ENCODE peak calls at places on chromosomes 4 and X, in five cellular contexts. L, C, Q, F and K are unnamed samples.

GRCh38 chrX:10085223-10085622 is 71.6 kb upstream of the CLCN4 start:
- DNase-seq in L (no peak), C (no peak), Q (no peak), F (no peak), K (peak)

GRCh38 chr4:18342847-18343246 is 321.3 kb upstream of the LCORL start:
- DNase-seq in L (no peak), C (no peak), Q (no peak), F (no peak), K (no peak)

GRCh38 chr4:157447195-157447594 is 226.7 kb downstream of the GRIA2 start:
- DNase-seq in L (no peak), C (no peak), Q (no peak), F (no peak), K (no peak)

GRCh38 chr4:166527500-166527899 is 654.5 kb downstream of the TLL1 start:
- DNase-seq in L (no peak), C (no peak), Q (no peak), F (no peak), K (no peak)

GRCh38 chr4:101599620-101600019 is 190.9 kb upstream of the BANK1 start:
- DNase-seq in L (no peak), C (no peak), Q (no peak), F (no peak), K (no peak)

GRCh38 chr4:146132445-146132844 is 43.1 kb upstream of the LSM6 start:
- DNase-seq in L (no peak), C (no peak), Q (no peak), F (no peak), K (peak)

GRCh38 chr4:88737304-88738015 is 39.8 kb upstream of the NAP1L5 start:
- DNase-seq in L (no peak), C (no peak), Q (no peak), F (no peak), K (peak)

GRCh38 chrX:12065251-12065650 is 73.0 kb upstream of the FRMPD4 start:
- DNase-seq in L (no peak), C (no peak), Q (no peak), F (peak), K (no peak)

GRCh38 chr4:7781361-7781760 is 158.3 kb downstream of the AFAP1 start:
- DNase-seq in L (no peak), C (no peak), Q (peak), F (no peak), K (no peak)

GRCh38 chr4:97646997-97647396 is 496.3 kb downstream of the STPG2 start:
- DNase-seq in L (no peak), C (no peak), Q (no peak), F (no peak), K (no peak)

GRCh38 chrX:2640436-2641150 is 50.5 kb upstream of the CD99 start:
- DNase-seq in L (no peak), C (no peak), Q (no peak), F (no peak), K (no peak)

GRCh38 chr4:176638992-176639391 is 153.7 kb downstream of the VEGFC start:
- DNase-seq in L (no peak), C (no peak), Q (no peak), F (no peak), K (no peak)

GRCh38 chr4:106587558-106587957 is 219.0 kb upstream of the GIMD1 start:
- DNase-seq in L (no peak), C (no peak), Q (no peak), F (no peak), K (no peak)

GRCh38 chr4:85358831-85359230 is 116.1 kb upstream of the ARHGAP24 start:
- DNase-seq in L (no peak), C (no peak), Q (no peak), F (no peak), K (no peak)

GRCh38 chr4:10018818-10019438 is 2.4 kb downstream of the SLC2A9 start:
- DNase-seq in L (no peak), C (peak), Q (peak), F (peak), K (peak)

GRCh38 chrX:74117962-74118361 is 186.0 kb upstream of the ZCCHC13 start:
- DNase-seq in L (no peak), C (no peak), Q (no peak), F (no peak), K (no peak)

GRCh38 chr4:123870283-123870876 is 473.8 kb downstream of the SPRY1 start:
- DNase-seq in L (peak), C (no peak), Q (no peak), F (no peak), K (no peak)

GRCh38 chr4:111360906-111361305 is 738.0 kb upstream of the PITX2 start:
- DNase-seq in L (no peak), C (no peak), Q (no peak), F (no peak), K (no peak)

GRCh38 chr4:26173619-26174018 is 147.2 kb upstream of the RBPJ start:
- DNase-seq in L (no peak), C (no peak), Q (no peak), F (no peak), K (no peak)

GRCh38 chr4:114267976-114268375 is 288.5 kb upstream of the ARSJ start:
- DNase-seq in L (no peak), C (no peak), Q (no peak), F (no peak), K (no peak)

GRCh38 chr4:51831133-51831532 is 11.8 kb upstream of the DCUN1D4 start:
- DNase-seq in L (peak), C (peak), Q (no peak), F (no peak), K (no peak)

GRCh38 chr4:134202557-134202956 is 968 bp upstream of the PABPC4L start:
- DNase-seq in L (no peak), C (no peak), Q (no peak), F (no peak), K (no peak)

GRCh38 chr4:113646456-113646809 is 115.1 kb downstream of the CAMK2D start:
- DNase-seq in L (no peak), C (peak), Q (no peak), F (peak), K (no peak)

GRCh38 chrX:102746134-102746584 is 25.6 kb downstream of the GPRASP3 start:
- DNase-seq in L (no peak), C (no peak), Q (no peak), F (no peak), K (no peak)

GRCh38 chr4:55549888-55550287 is 3.2 kb upstream of the CLOCK start:
- DNase-seq in L (no peak), C (peak), Q (no peak), F (no peak), K (no peak)

GRCh38 chr4:151074416-151074916 is 25.0 kb upstream of the RPS3A start:
- DNase-seq in L (no peak), C (no peak), Q (no peak), F (no peak), K (no peak)

GRCh38 chr4:66853845-66854244 is 691.5 kb downstream of the CENPC start:
- DNase-seq in L (no peak), C (no peak), Q (no peak), F (no peak), K (no peak)

GRCh38 chr4:66852843-66853242 is 692.5 kb downstream of the CENPC start:
- DNase-seq in L (no peak), C (no peak), Q (no peak), F (no peak), K (no peak)

GRCh38 chr4:66855956-66856355 is 689.3 kb downstream of the CENPC start:
- DNase-seq in L (no peak), C (no peak), Q (no peak), F (no peak), K (no peak)
- TF ChIP-seq SRF in L (no peak), C (no peak), Q (no peak), F (no peak), K (no peak)

DNA sequence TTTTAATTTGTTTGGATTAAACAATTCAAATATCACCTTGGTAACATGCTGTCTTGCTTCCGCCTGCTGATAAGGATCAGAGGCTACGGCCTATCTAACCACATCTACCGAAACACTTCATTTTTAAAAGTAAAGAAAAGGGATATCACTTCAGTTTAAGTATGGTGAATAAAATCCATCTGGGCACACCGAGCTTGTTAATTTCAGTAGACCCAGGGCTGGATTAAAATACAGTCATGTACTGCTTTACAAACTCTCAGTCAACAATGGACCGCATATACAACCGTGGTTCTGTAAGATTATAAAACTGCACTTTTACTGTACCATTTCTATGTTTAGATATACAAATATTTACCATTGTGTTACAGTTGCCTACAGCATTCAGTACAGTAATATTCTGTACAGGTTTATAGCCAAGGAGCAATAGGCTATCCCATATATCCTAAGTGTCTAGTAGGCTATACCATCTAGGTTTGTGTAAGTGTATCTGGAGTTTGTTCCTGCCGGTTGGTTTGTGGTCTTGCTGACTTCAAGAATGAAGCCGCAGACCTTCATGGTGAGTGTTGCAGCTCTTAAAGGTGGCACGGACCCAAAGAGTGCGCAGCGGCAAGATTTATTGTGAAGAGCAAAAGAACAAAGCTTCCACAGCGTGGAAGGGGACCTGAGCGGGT is 40.0 kb downstream of the SEPTIN11 start:
- DNase-seq in L (no peak), C (no peak), Q (no peak), F (no peak), K (no peak)
- TF ChIP-seq SRF in L (no peak), C (no peak), Q (no peak), F (no peak), K (no peak)

GRCh38 chr4:144861471-144861870 is 215.5 kb downstream of the HHIP start:
- DNase-seq in L (peak), C (no peak), Q (no peak), F (no peak), K (no peak)
- TF ChIP-seq SRF in L (no peak), C (no peak), Q (no peak), F (no peak), K (no peak)

GRCh38 chrX:134246282-134246681 is 9.3 kb downstream of the CCDC160 start:
- DNase-seq in L (no peak), C (no peak), Q (no peak), F (no peak), K (no peak)
- TF ChIP-seq SRF in L (no peak), C (no peak), Q (no peak), F (no peak), K (no peak)